ENCODE peak calls at places on chromosomes 1 and 21, in four cellular contexts. N is heart left ventricle, L is left lung, B is K562. V is an unnamed sample. For H3K4me1, the result is how much of the 10 kb centered on the place peaks cover.

GRCh38 chr21:26116456-26117011 is 54.0 kb downstream of the APP start:
- DNase-seq in N (no peak), L (no peak), B (no peak), V (no peak)

GRCh38 chr1:175877939-175878730 is 134.7 kb upstream of the TNR start:
- DNase-seq in N (no peak), L (no peak), B (no peak), V (no peak)

GRCh38 chr1:7384679-7385078 is 386.4 kb upstream of the VAMP3 start:
- DNase-seq in N (no peak), L (peak), B (no peak), V (no peak)

GRCh38 chr1:169049258-169049936 is 57.1 kb upstream of the ATP1B1 start:
- DNase-seq in N (no peak), L (no peak), B (no peak), V (no peak)

GRCh38 chr1:61950418-61950817 is 208.1 kb downstream of the PATJ start:
- DNase-seq in N (no peak), L (no peak), B (no peak), V (no peak)

GRCh38 chr1:98264727-98265126 is 343.9 kb upstream of the DPYD start:
- DNase-seq in N (no peak), L (no peak), B (no peak), V (no peak)

GRCh38 chr21:44505673-44506278 is 34.2 kb downstream of the KRTAP10-1 start:
- DNase-seq in N (no peak), L (no peak), B (no peak), V (no peak)

GRCh38 chr1:209411491-209411929 is 172.0 kb upstream of the CAMK1G start:
- DNase-seq in N (no peak), L (no peak), B (no peak), V (no peak)

GRCh38 chr1:107530543-107530942 is 389.7 kb downstream of the NTNG1 start:
- DNase-seq in N (no peak), L (no peak), B (no peak), V (no peak)

GRCh38 chr1:68120136-68120791 is 69.8 kb upstream of the DIRAS3 start:
- DNase-seq in N (no peak), L (no peak), B (peak), V (no peak)

GRCh38 chr1:21673277-21673780 is 4.2 kb upstream of the RAP1GAP start:
- DNase-seq in N (peak), L (peak), B (no peak), V (no peak)

GRCh38 chr1:207022996-207023679 is 9.4 kb downstream of the C1orf116 start:
- DNase-seq in N (no peak), L (no peak), B (no peak), V (no peak)

GRCh38 chr1:207021876-207022596 is 10.5 kb downstream of the C1orf116 start:
- DNase-seq in N (no peak), L (no peak), B (no peak), V (no peak)

GRCh38 chr1:207025144-207025880 is 7.2 kb downstream of the C1orf116 start:
- DNase-seq in N (no peak), L (no peak), B (no peak), V (no peak)

GRCh38 chr1:207026177-207026576 is 6.4 kb downstream of the C1orf116 start:
- DNase-seq in N (no peak), L (no peak), B (no peak), V (no peak)

DNA sequence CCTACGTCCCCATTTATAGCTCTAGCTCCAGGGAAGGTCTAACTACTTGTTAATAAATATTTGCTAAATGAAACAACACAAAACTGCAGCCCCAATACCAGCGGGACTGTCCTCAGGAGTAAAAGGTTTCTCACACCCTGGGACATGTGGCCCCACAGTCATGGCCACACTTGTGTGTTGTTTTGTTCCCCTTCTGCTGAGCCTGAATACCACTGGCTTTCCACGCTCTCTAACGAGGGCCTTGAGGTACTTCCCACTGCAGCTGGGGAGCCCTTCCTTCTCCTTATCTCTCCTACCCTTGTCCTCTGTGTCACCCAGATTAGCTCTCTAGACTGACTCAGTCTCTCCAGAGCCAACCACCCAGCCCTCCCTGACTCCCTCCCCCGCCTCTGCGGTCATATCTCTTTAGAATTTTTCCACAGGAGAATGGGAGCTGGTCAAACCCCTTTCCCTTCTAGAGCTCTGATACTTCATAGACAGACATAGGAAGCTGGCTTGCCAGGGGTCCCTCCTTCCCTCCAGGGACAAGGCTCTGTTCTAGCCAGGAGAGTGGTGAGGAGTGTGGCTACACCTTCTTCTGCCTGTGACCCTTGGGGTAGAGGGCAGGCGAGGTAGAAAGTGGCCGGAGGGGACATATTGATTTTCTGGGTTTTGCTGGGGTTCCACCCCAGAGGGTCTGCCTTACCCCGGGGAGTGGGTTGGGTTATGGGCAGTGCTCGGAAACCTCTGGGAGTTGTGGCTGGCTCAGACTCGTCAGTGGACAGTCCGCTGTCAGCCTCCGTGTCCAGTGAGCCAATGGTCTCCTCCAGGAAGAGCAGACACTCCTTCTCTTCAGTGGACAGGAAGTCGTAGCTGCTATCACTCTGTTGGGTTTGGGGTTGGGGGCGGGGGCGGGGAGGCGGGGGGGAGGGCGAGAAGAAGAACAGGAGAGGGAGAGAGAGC is 8.1 kb downstream of the C1orf116 start:
- DNase-seq in N (no peak), L (peak), B (peak), V (no peak)
- H3K4me1 ChIP-seq in N (under half), L (under half), B (half or more), V (half or more)

GRCh38 chr1:45930258-45931150 is 127.1 kb downstream of the MAST2 start:
- DNase-seq in N (no peak), L (no peak), B (no peak), V (no peak)

GRCh38 chr1:45926302-45926701 is 122.9 kb downstream of the MAST2 start:
- DNase-seq in N (no peak), L (no peak), B (no peak), V (no peak)

GRCh38 chr1:45925728-45926287 is 122.4 kb downstream of the MAST2 start:
- DNase-seq in N (no peak), L (no peak), B (no peak), V (no peak)

GRCh38 chr1:45928486-45929205 is 125.2 kb downstream of the MAST2 start:
- DNase-seq in N (no peak), L (no peak), B (no peak), V (no peak)

GRCh38 chr1:45929257-45929687 is 125.9 kb downstream of the MAST2 start:
- DNase-seq in N (no peak), L (no peak), B (no peak), V (no peak)
- H3K4me1 ChIP-seq in N (under half), L (under half), B (under half), V (under half)

GRCh38 chr1:246795094-246795671 is 71.0 kb downstream of the SCCPDH start:
- DNase-seq in N (no peak), L (no peak), B (no peak), V (no peak)

GRCh38 chr1:246792603-246793002 is 68.4 kb downstream of the SCCPDH start:
- DNase-seq in N (no peak), L (no peak), B (no peak), V (no peak)

GRCh38 chr1:246793331-246793890 is 69.2 kb downstream of the SCCPDH start:
- DNase-seq in N (no peak), L (no peak), B (no peak), V (no peak)

GRCh38 chr1:246795906-246796694 is 71.9 kb downstream of the SCCPDH start:
- DNase-seq in N (no peak), L (no peak), B (no peak), V (no peak)

DNA sequence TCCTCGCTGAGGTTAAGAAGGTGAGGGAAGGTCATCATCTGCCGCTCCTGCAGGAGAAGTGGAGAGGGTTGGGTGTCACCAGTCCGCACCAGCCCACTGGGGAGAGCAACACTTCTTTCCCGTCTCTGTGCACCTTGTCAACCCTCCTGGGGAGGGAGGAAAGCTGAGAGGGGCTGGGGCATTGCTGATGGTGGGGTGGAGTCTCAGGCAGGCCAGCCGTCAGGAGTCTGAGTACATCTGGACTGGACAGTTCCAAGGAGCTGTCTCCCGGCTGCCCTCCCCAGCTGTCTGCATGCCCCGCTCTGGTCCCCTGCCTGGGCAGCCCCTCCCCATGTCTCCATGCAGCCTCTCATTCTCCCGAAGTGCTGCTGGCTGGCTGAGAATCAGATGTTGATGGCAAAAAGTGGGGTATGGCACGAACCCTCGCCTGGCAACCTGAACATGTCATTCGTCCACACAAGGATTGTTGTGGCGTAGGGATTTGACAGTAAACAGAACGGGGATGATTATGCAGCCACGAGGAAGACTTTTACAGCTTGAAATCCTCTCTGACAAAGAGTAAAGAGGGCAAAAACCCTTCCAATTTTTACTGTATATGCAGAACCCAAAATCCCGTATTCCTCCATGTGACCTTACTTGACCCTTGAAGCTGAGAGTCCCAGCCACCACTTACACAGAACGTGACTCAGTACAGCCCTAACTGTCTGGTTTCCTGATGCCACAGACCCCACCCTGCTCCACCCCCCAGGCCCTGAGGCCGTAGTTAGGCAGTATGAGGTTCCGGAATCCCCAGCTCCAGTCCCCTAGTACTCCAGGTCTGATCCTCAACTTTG is 70.3 kb downstream of the SCCPDH start:
- DNase-seq in N (no peak), L (no peak), B (peak), V (no peak)
- H3K4me1 ChIP-seq in N (under half), L (under half), B (under half), V (under half)

GRCh38 chr1:23558140-23558871 is 995 bp downstream of the ID3 start:
- DNase-seq in N (peak), L (peak), B (peak), V (no peak)

GRCh38 chr1:23559136-23559984 is at the start of gene ID3:
- DNase-seq in N (peak), L (peak), B (peak), V (peak)

GRCh38 chr1:23557471-23558124 is 1.7 kb downstream of the ID3 start:
- DNase-seq in N (no peak), L (no peak), B (no peak), V (no peak)

GRCh38 chr1:23559985-23560755 is 869 bp upstream of the ID3 start:
- DNase-seq in N (no peak), L (no peak), B (no peak), V (no peak)

GRCh38 chr1:23558872-23559135 is 497 bp downstream of the ID3 start:
- DNase-seq in N (no peak), L (no peak), B (no peak), V (no peak)
- H3K4me1 ChIP-seq in N (under half), L (half or more), B (half or more), V (under half)

GRCh38 chr1:201895120-201895665 is 6.5 kb downstream of the SHISA4 start:
- DNase-seq in N (no peak), L (no peak), B (no peak), V (no peak)
- H3K4me1 ChIP-seq in N (under half), L (under half), B (under half), V (under half)

GRCh38 chr1:85550784-85551516 is 29.6 kb upstream of the CCN1 start:
- DNase-seq in N (no peak), L (no peak), B (no peak), V (no peak)
- H3K4me1 ChIP-seq in N (under half), L (under half), B (under half), V (under half)

GRCh38 chr1:94357661-94358060 is 60.5 kb upstream of the ABCD3 start:
- DNase-seq in N (no peak), L (no peak), B (no peak), V (no peak)

GRCh38 chr1:94362466-94363058 is 55.6 kb upstream of the ABCD3 start:
- DNase-seq in N (no peak), L (no peak), B (no peak), V (no peak)

GRCh38 chr1:94355485-94355980 is 62.7 kb upstream of the ABCD3 start:
- DNase-seq in N (no peak), L (no peak), B (no peak), V (no peak)

GRCh38 chr1:94358630-94359599 is 59.3 kb upstream of the ABCD3 start:
- DNase-seq in N (no peak), L (no peak), B (no peak), V (no peak)
- H3K4me1 ChIP-seq in N (under half), L (under half), B (under half), V (under half)

DNA sequence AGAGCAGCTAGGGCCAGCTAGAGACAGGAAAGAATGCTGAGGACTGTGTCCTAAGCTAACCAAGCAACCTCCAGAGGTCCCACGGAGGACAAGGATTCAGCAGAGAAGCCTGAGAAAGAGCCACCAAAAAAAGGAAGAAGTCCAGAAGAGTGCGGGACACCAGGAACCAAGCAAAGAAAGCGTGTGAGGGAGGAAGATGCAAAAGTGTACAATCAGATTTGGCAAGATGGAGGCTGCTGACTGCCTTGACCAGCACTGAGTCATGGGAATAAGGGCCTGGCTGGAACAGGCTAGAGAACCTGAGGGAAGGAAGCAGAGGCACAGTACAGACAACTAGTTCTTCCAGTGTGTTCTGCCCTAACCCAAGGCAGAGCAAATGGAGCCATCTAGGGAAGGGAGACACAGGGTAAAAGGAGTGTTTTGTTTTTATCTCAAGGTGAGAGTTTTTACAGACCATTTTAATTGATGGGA is 18.5 kb downstream of the TP53BP2 start:
- DNase-seq in N (no peak), L (no peak), B (no peak), V (no peak)
- H3K4me1 ChIP-seq in N (under half), L (half or more), B (under half), V (under half)

GRCh38 chr1:162192323-162192678 is 122.8 kb downstream of the NOS1AP start:
- DNase-seq in N (no peak), L (no peak), B (no peak), V (no peak)

GRCh38 chr1:162191396-162192322 is 122.2 kb downstream of the NOS1AP start:
- DNase-seq in N (no peak), L (no peak), B (no peak), V (no peak)

GRCh38 chr1:162186406-162186805 is 116.9 kb downstream of the NOS1AP start:
- DNase-seq in N (no peak), L (no peak), B (no peak), V (no peak)

GRCh38 chr1:162187676-162188075 is 118.2 kb downstream of the NOS1AP start:
- DNase-seq in N (no peak), L (no peak), B (no peak), V (no peak)

GRCh38 chr1:162189345-162189744 is 119.9 kb downstream of the NOS1AP start:
- DNase-seq in N (no peak), L (no peak), B (no peak), V (no peak)
- H3K4me1 ChIP-seq in N (under half), L (under half), B (under half), V (under half)

DNA sequence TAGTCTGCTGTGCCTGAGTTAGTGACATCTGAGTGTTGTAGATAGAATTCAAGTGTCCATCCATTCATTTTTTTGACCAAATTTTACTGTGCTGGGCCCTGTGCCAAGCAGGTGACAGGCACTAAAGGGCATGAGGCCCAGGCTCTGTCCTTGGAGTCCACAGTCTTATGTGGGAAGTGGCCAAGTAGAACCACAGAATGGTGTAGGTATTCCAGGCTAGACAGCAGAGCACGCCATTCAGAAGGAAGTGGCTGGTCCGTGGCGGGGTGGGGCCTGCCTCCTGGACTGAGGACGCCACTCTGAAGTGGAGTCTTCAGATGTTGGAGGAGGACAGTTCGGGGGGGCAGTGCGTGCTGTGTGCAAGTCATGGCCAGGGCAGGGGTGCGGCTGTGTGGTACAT is 68.9 kb upstream of the ACTL8 start:
- DNase-seq in N (no peak), L (no peak), B (no peak), V (no peak)
- H3K4me1 ChIP-seq in N (under half), L (under half), B (under half), V (under half)